ENCODE peak calls at places on chromosomes 3 and 15, in seven cellular contexts. U is psoas muscle, F is fibroblast of the aortic adventitia, H is cardiac muscle cell, B is bronchial epithelial cell, T is mammary epithelial cell, Z is fibroblast of villous mesenchyme. N is an unnamed sample.

GRCh38 chr3:132284756-132285619 is 32.2 kb upstream of the ACP3 start:
- DNase-seq in U (no peak), F (no peak), H (no peak), B (no peak), T (no peak), Z (no peak), N (no peak)

GRCh38 chr15:48076454-48076853 is 44.3 kb upstream of the SLC24A5 start:
- DNase-seq in U (no peak), F (no peak), H (no peak), B (no peak), T (no peak), Z (peak; percentile 87), N (no peak)

GRCh38 chr3:16866447-16867025 is 18.2 kb upstream of the PLCL2 start:
- DNase-seq in U (no peak), F (no peak), H (no peak), B (no peak), T (no peak), Z (peak; percentile 25), N (peak; percentile 31)

GRCh38 chr3:80550154-80550553 is 782.4 kb upstream of the ROBO1 start:
- DNase-seq in U (no peak), F (no peak), H (no peak), B (no peak), T (no peak), Z (no peak), N (no peak)

GRCh38 chr15:90099868-90100854 is 2.1 kb downstream of the IDH2 start:
- DNase-seq in U (peak; percentile 54), F (peak; percentile 83), H (peak; percentile 57), B (no peak), T (peak; percentile 56), Z (peak; percentile 23), N (peak; percentile 58)

GRCh38 chr15:91694829-91695205 is 158.7 kb upstream of the SLCO3A1 start:
- DNase-seq in U (peak; percentile 46), F (peak; percentile 80), H (peak; percentile 86), B (peak; percentile 57), T (peak; percentile 61), Z (peak; percentile 59), N (peak; percentile 78)

GRCh38 chr15:100690032-100690785 is 87.8 kb downstream of the ASB7 start:
- DNase-seq in U (no peak), F (no peak), H (no peak), B (no peak), T (no peak), Z (no peak), N (no peak)

GRCh38 chr15:78709263-78709882 is 68.4 kb upstream of the CHRNB4 start:
- DNase-seq in U (peak; percentile 61), F (peak; percentile 39), H (peak; percentile 49), B (peak; percentile 33), T (peak; percentile 33), Z (peak; percentile 36), N (peak; percentile 34)

GRCh38 chr15:25690673-25691543 is 172.2 kb downstream of the ATP10A start:
- DNase-seq in U (no peak), F (peak; percentile 82), H (peak; percentile 54), B (peak; percentile 55), T (no peak), Z (no peak), N (peak; percentile 59)

GRCh38 chr15:39392469-39393047 is 188.3 kb upstream of the THBS1 start:
- DNase-seq in U (no peak), F (no peak), H (no peak), B (peak; percentile 14), T (no peak), Z (peak; percentile 54), N (no peak)

GRCh38 chr3:69368129-69368741 is 17.7 kb downstream of the FRMD4B start:
- DNase-seq in U (no peak), F (no peak), H (peak; percentile 22), B (no peak), T (peak; percentile 73), Z (peak; percentile 68), N (peak; percentile 53)

GRCh38 chr3:23094412-23094811 is 108.7 kb upstream of the UBE2E2 start:
- DNase-seq in U (no peak), F (no peak), H (no peak), B (no peak), T (no peak), Z (no peak), N (no peak)
- TF ChIP-seq CTCF in U (no peak), F (no peak), H (no peak), B (no peak), T (no peak), Z (no peak), N (no peak)

DNA sequence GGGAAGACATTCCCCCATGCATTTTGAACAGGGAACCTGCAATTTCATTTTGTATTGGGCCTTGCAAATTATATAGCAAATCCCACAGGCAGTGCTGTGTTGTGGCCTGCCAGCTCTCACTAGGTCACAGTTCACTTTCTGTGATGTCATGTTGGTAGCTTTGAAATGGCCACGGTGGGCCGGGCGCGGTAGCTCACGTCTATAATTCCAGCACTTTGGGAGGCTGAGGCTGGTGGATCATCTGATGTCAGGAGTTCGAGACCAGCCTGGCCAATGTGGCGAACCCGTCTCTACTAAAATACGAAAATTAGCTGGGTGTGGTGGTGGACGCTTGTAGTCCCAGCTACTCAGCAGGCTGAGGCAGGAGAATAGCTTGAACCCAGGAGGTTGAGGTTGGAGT is 26.9 kb upstream of the C15orf39 start:
- DNase-seq in U (no peak), F (no peak), H (no peak), B (no peak), T (no peak), Z (no peak), N (no peak)
- H3K4me3 ChIP-seq in U (no peak overlapping the region), F (no peak overlapping the region), H (no peak overlapping the region), B (no peak overlapping the region), T (no peak overlapping the region), Z (no peak overlapping the region), N (no peak overlapping the region)

DNA sequence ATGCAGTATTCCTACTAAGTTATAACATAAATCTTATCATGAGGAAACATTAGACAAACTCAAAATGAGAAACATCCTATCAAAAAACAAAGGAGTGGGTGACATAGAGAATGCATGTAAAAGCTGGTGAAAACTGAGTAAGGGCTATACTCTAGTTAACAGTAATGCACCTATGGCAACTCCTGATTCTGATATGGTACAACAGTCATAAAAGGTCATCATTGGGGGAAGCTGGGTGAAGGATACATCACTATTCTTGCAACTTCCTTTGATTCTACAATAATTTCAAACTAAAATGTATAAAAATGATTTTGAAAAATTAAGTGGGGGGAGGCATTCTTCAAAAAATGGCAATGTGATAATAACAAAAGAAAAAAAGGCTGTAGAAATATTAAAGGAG is 6.8 kb downstream of the PIK3R4 start:
- DNase-seq in U (no peak), F (no peak), H (no peak), B (no peak), T (no peak), Z (no peak), N (no peak)
- TF ChIP-seq CTCF in U (no peak), F (no peak), H (no peak), B (no peak), T (no peak), Z (no peak), N (no peak)

GRCh38 chr15:68264282-68264681 is 13.3 kb upstream of the FEM1B start:
- DNase-seq in U (no peak), F (no peak), H (no peak), B (no peak), T (no peak), Z (no peak), N (no peak)
- H3K4me3 ChIP-seq in U (no peak overlapping the region), F (no peak overlapping the region), H (no peak overlapping the region), B (no peak overlapping the region), T (no peak overlapping the region), Z (no peak overlapping the region), N (no peak overlapping the region)